ENCODE peak calls at places on chromosomes 7 and 10, in seven cellular contexts. S, Z, X, B, H, G and K are unnamed samples.

GRCh38 chr10:100006241-100006886 is 3.4 kb downstream of the DNMBP start:
- DNase-seq in Z (peak; percentile 88), S (no peak), X (no peak), G (peak; percentile 94), H (peak; percentile 94), B (peak; percentile 55), K (no peak)

GRCh38 chr10:114653926-114654325 is 4.1 kb downstream of the ABLIM1 start:
- DNase-seq in X (peak; percentile 2), H (no peak), B (no peak), G (no peak), Z (peak; percentile 25), S (no peak), K (no peak)

GRCh38 chr10:121368347-121369025 is 229.8 kb downstream of the FGFR2 start:
- DNase-seq in H (no peak), G (no peak), B (no peak), X (no peak), S (no peak), Z (no peak), K (peak; percentile 1)

GRCh38 chr10:60089095-60089494 is 182.7 kb upstream of the CCDC6 start:
- DNase-seq in G (peak; percentile 24), Z (peak; percentile 27), X (no peak), H (peak; percentile 77), B (no peak), S (no peak), K (no peak)

GRCh38 chr10:42999385-43000020 is 77.4 kb upstream of the RET start:
- DNase-seq in S (no peak), H (no peak), X (no peak), Z (no peak), B (no peak), G (no peak), K (no peak)

GRCh38 chr7:60706-61105 is 131.7 kb upstream of the FAM20C start:
- DNase-seq in X (no peak), G (no peak), S (no peak), Z (no peak), H (no peak), B (no peak), K (no peak)

GRCh38 chr7:42739591-42739990 is 172.3 kb downstream of the C7orf25 start:
- DNase-seq in G (no peak), S (no peak), X (no peak), Z (peak; percentile 35), H (no peak), B (no peak), K (no peak)

GRCh38 chr7:94605031-94605430 is 50.9 kb downstream of the SGCE start:
- DNase-seq in S (no peak), X (no peak), Z (no peak), G (peak; percentile 48), B (no peak), H (no peak), K (no peak)

GRCh38 chr10:87867453-87867852 is 4.0 kb downstream of the PTEN start:
- DNase-seq in S (no peak), Z (no peak), H (no peak), X (no peak), B (no peak), G (no peak), K (no peak)

GRCh38 chr7:127504715-127505114 is 80.7 kb downstream of the GCC1 start:
- DNase-seq in G (peak; percentile 23), B (peak; percentile 24), S (no peak), X (peak; percentile 2), Z (peak; percentile 31), H (no peak), K (no peak)

GRCh38 chr10:49512121-49512809 is 26.7 kb downstream of the ERCC6 start:
- DNase-seq in B (peak; percentile 25), G (peak; percentile 28), Z (peak; percentile 62), X (peak; percentile 34), H (peak; percentile 40), S (no peak), K (no peak)

GRCh38 chr7:140327261-140327661 is 71.1 kb downstream of the SLC37A3 start:
- DNase-seq in X (no peak), S (no peak), H (no peak), B (no peak), G (no peak), Z (no peak), K (no peak)

GRCh38 chr10:3010819-3011422 is 56.4 kb upstream of the PFKP start:
- DNase-seq in Z (no peak), G (peak; percentile 1), S (no peak), X (no peak), H (peak; percentile 77), B (no peak), K (no peak)

GRCh38 chr7:1030444-1031070 is 13.8 kb upstream of the GPR146 start:
- DNase-seq in B (no peak), X (no peak), H (no peak), G (no peak), Z (no peak), S (no peak), K (no peak)

GRCh38 chr7:15130666-15131541 is 228.4 kb upstream of the DGKB start:
- DNase-seq in G (peak; percentile 37), S (no peak), X (no peak), Z (peak; percentile 20), H (peak; percentile 45), B (no peak), K (no peak)

GRCh38 chr10:42963302-42963701 is 113.6 kb upstream of the RET start:
- DNase-seq in G (no peak), S (no peak), X (no peak), H (no peak), B (no peak), Z (no peak), K (no peak)

GRCh38 chr10:82680688-82681087 is 805.7 kb downstream of the NRG3 start:
- DNase-seq in Z (no peak), G (no peak), X (no peak), B (no peak), S (no peak), H (no peak), K (no peak)

GRCh38 chr7:46486264-46487206 is 565.5 kb upstream of the IGFBP3 start:
- DNase-seq in S (no peak), H (peak; percentile 83), Z (peak; percentile 66), G (peak; percentile 75), B (no peak), X (no peak), K (no peak)

GRCh38 chr7:50665403-50666123 is 100.4 kb upstream of the DDC start:
- DNase-seq in X (no peak), H (peak; percentile 22), G (peak; percentile 60), Z (peak; percentile 27), B (no peak), S (no peak), K (no peak)

GRCh38 chr7:128915271-128915819 is 4.8 kb upstream of the KCP start:
- DNase-seq in Z (no peak), B (peak; percentile 53), G (no peak), S (no peak), H (no peak), X (no peak), K (no peak)

GRCh38 chr10:22805304-22805703 is 90.9 kb upstream of the PIP4K2A start:
- DNase-seq in H (peak; percentile 84), S (no peak), Z (peak; percentile 39), X (peak; percentile 74), B (no peak), G (peak; percentile 85), K (peak; percentile 57)

GRCh38 chr7:104442461-104442860 is 114.1 kb downstream of the LHFPL3 start:
- DNase-seq in G (no peak), B (no peak), H (no peak), X (peak; percentile 69), Z (no peak), S (no peak), K (no peak)

GRCh38 chr10:8049151-8049873 is 5.2 kb upstream of the GATA3 start:
- DNase-seq in H (no peak), Z (no peak), G (no peak), S (no peak), X (no peak), B (peak; percentile 42), K (no peak)

GRCh38 chr7:37354661-37355131 is 94.0 kb downstream of the ELMO1 start:
- DNase-seq in Z (peak; percentile 86), G (no peak), B (peak; percentile 17), H (peak; percentile 75), S (no peak), X (no peak), K (no peak)

GRCh38 chr10:99761395-99761794 is 21.0 kb upstream of the ABCC2 start:
- DNase-seq in Z (no peak), S (no peak), B (no peak), H (no peak), G (no peak), X (no peak), K (no peak)

GRCh38 chr10:810351-810846 is 120.9 kb upstream of the DIP2C start:
- DNase-seq in S (no peak), H (no peak), G (peak; percentile 26), B (peak; percentile 31), Z (peak; percentile 52), X (peak; percentile 0), K (no peak)

GRCh38 chr7:34036069-34036920 is 131.0 kb downstream of the BMPER start:
- DNase-seq in B (no peak), G (peak; percentile 24), H (no peak), Z (peak; percentile 78), S (no peak), X (no peak), K (no peak)

GRCh38 chr7:150553163-150553562 is 14.0 kb upstream of the GIMAP4 start:
- DNase-seq in H (no peak), S (no peak), X (no peak), G (no peak), Z (no peak), B (no peak), K (no peak)

GRCh38 chr10:120612756-120613155 is 155.7 kb downstream of the PLPP4 start:
- DNase-seq in H (no peak), Z (no peak), X (no peak), S (no peak), B (no peak), G (no peak), K (no peak)

GRCh38 chr7:45161138-45161537 is 3.5 kb downstream of the RAMP3 start:
- DNase-seq in H (no peak), Z (no peak), G (no peak), X (no peak), S (no peak), B (no peak), K (no peak)